ENCODE peak calls at places on chromosome 16, in five cellular contexts. One of them, this sample, is unnamed.

GRCh38 chr16:58046936-58047335 is 21.4 kb downstream of the MMP15 start:
- DNase-seq in HepG2: no peak
- DNase-seq in A549: no peak
- DNase-seq in GM12878: no peak
- DNase-seq in endothelial cell of umbilical vein: no peak
- DNase-seq in this sample: no peak

GRCh38 chr16:78331749-78332148 is 232.3 kb downstream of the WWOX start:
- DNase-seq in HepG2: no peak
- DNase-seq in endothelial cell of umbilical vein: peak
- DNase-seq in GM12878: no peak
- DNase-seq in A549: no peak
- DNase-seq in this sample: no peak

GRCh38 chr16:19165101-19165500 is 2.9 kb upstream of the SYT17 start:
- DNase-seq in HepG2: no peak
- DNase-seq in endothelial cell of umbilical vein: no peak
- DNase-seq in A549: no peak
- DNase-seq in GM12878: no peak
- DNase-seq in this sample: no peak

GRCh38 chr16:50444546-50444945 is 75.8 kb upstream of the BRD7 start:
- DNase-seq in A549: no peak
- DNase-seq in endothelial cell of umbilical vein: no peak
- DNase-seq in HepG2: no peak
- DNase-seq in GM12878: no peak
- DNase-seq in this sample: no peak

GRCh38 chr16:8831450-8832382 is 34.1 kb downstream of the PMM2 start:
- DNase-seq in endothelial cell of umbilical vein: no peak
- DNase-seq in HepG2: no peak
- DNase-seq in GM12878: no peak
- DNase-seq in A549: no peak
- DNase-seq in this sample: no peak

GRCh38 chr16:3734758-3735221 is 17.5 kb upstream of the TRAP1 start:
- DNase-seq in HepG2: no peak
- DNase-seq in A549: no peak
- DNase-seq in GM12878: no peak
- DNase-seq in endothelial cell of umbilical vein: no peak
- DNase-seq in this sample: no peak

GRCh38 chr16:13798211-13798610 is 121.7 kb upstream of the ERCC4 start:
- DNase-seq in A549: no peak
- DNase-seq in HepG2: no peak
- DNase-seq in endothelial cell of umbilical vein: no peak
- DNase-seq in GM12878: no peak
- DNase-seq in this sample: no peak

GRCh38 chr16:15038689-15039088 is 17.2 kb downstream of the NTAN1 start:
- DNase-seq in endothelial cell of umbilical vein: no peak
- DNase-seq in A549: no peak
- DNase-seq in GM12878: no peak
- DNase-seq in HepG2: no peak
- DNase-seq in this sample: no peak

GRCh38 chr16:85718682-85719081 is 29.9 kb upstream of the GINS2 start:
- DNase-seq in HepG2: peak
- DNase-seq in GM12878: no peak
- DNase-seq in endothelial cell of umbilical vein: no peak
- DNase-seq in A549: peak
- DNase-seq in this sample: no peak

GRCh38 chr16:47617732-47618131 is 156.6 kb downstream of the PHKB start:
- DNase-seq in A549: no peak
- DNase-seq in GM12878: no peak
- DNase-seq in endothelial cell of umbilical vein: no peak
- DNase-seq in HepG2: peak
- DNase-seq in this sample: no peak

GRCh38 chr16:71610936-71611871 is 14.8 kb upstream of the MARVELD3 start:
- DNase-seq in HepG2: peak
- DNase-seq in endothelial cell of umbilical vein: peak
- DNase-seq in GM12878: peak
- DNase-seq in A549: peak
- DNase-seq in this sample: peak

GRCh38 chr16:85860413-85861094 is 38.4 kb upstream of the IRF8 start:
- DNase-seq in A549: no peak
- DNase-seq in GM12878: no peak
- DNase-seq in HepG2: no peak
- DNase-seq in endothelial cell of umbilical vein: no peak
- DNase-seq in this sample: peak

GRCh38 chr16:71441348-71441781 is 489 bp downstream of the TLE7 start:
- DNase-seq in HepG2: no peak
- DNase-seq in endothelial cell of umbilical vein: no peak
- DNase-seq in A549: no peak
- DNase-seq in GM12878: no peak
- DNase-seq in this sample: no peak

GRCh38 chr16:74740795-74741304 is 33.8 kb downstream of the FA2H start:
- DNase-seq in A549: peak
- DNase-seq in endothelial cell of umbilical vein: no peak
- DNase-seq in HepG2: no peak
- DNase-seq in GM12878: no peak
- DNase-seq in this sample: peak

GRCh38 chr16:15518412-15519351 is 84.3 kb downstream of the BMERB1 start:
- DNase-seq in HepG2: no peak
- DNase-seq in GM12878: no peak
- DNase-seq in A549: peak
- DNase-seq in endothelial cell of umbilical vein: peak
- DNase-seq in this sample: no peak

GRCh38 chr16:88306411-88306810 is 76.3 kb upstream of the ZNF469 start:
- DNase-seq in GM12878: no peak
- DNase-seq in A549: no peak
- DNase-seq in HepG2: no peak
- DNase-seq in endothelial cell of umbilical vein: no peak
- DNase-seq in this sample: no peak

GRCh38 chr16:82524939-82525338 is 101.8 kb upstream of the CDH13 start:
- DNase-seq in HepG2: peak
- DNase-seq in A549: no peak
- DNase-seq in endothelial cell of umbilical vein: no peak
- DNase-seq in GM12878: no peak
- DNase-seq in this sample: no peak

GRCh38 chr16:67571464-67571863 is 9.1 kb downstream of the CTCF start:
- DNase-seq in HepG2: no peak
- DNase-seq in GM12878: no peak
- DNase-seq in A549: no peak
- DNase-seq in endothelial cell of umbilical vein: no peak
- DNase-seq in this sample: no peak
- H3K4me3 ChIP-seq in HepG2: no peak
- H3K4me3 ChIP-seq in GM12878: no peak
- H3K4me3 ChIP-seq in A549: no peak
- H3K4me3 ChIP-seq in endothelial cell of umbilical vein: no peak
- H3K4me3 ChIP-seq in this sample: no peak

GRCh38 chr16:67672739-67673662 is 6.4 kb downstream of the C16orf86 start:
- DNase-seq in GM12878: no peak
- DNase-seq in HepG2: peak
- DNase-seq in endothelial cell of umbilical vein: peak
- DNase-seq in A549: peak
- DNase-seq in this sample: peak
- TF ChIP-seq CTCF in GM12878: peak
- TF ChIP-seq CTCF in HepG2: peak
- TF ChIP-seq CTCF in endothelial cell of umbilical vein: peak
- TF ChIP-seq CTCF in A549: peak
- TF ChIP-seq CTCF in this sample: peak

GRCh38 chr16:22928882-22929281 is 114.9 kb downstream of the HS3ST2 start:
- DNase-seq in GM12878: no peak
- DNase-seq in A549: no peak
- DNase-seq in endothelial cell of umbilical vein: no peak
- DNase-seq in HepG2: no peak
- DNase-seq in this sample: no peak

GRCh38 chr16:22927306-22927705 is 113.3 kb downstream of the HS3ST2 start:
- DNase-seq in endothelial cell of umbilical vein: no peak
- DNase-seq in HepG2: no peak
- DNase-seq in A549: no peak
- DNase-seq in GM12878: no peak
- DNase-seq in this sample: no peak

GRCh38 chr16:22924492-22924891 is 110.5 kb downstream of the HS3ST2 start:
- DNase-seq in HepG2: no peak
- DNase-seq in GM12878: no peak
- DNase-seq in endothelial cell of umbilical vein: no peak
- DNase-seq in A549: no peak
- DNase-seq in this sample: no peak

GRCh38 chr16:22923491-22923890 is 109.5 kb downstream of the HS3ST2 start:
- DNase-seq in endothelial cell of umbilical vein: no peak
- DNase-seq in HepG2: no peak
- DNase-seq in A549: no peak
- DNase-seq in GM12878: no peak
- DNase-seq in this sample: no peak

DNA sequence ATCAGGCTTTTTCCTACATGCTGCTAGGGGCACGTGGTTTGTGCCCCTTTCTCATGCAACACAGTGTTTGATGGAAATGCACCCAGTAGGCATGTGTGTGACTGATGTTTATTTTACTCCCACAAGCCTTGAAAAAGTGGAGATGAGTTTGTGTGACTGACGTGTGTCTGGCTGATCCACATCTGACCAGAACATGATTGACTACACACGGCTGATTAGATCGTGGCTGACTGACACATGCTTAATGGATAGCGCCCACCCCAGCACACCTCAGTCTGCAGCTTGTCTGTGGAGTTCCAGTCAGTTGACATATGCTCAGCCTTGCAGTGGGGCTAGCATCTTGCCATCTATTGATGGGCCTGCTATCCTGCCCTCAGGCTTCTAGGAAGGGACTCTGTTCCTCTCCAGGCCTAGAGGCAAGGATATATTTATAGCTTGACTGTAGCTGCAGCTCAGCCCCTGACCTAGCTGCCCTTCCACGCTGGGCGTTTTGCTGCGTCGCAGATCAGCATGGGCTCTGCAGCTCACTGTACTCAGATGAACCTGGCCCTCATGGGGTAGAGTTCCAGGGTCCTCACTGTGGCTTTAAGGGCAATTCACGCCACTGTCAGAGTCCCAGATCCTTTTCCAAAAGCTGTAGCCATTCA is 112.3 kb downstream of the HS3ST2 start:
- DNase-seq in HepG2: no peak
- DNase-seq in endothelial cell of umbilical vein: no peak
- DNase-seq in A549: no peak
- DNase-seq in GM12878: no peak
- DNase-seq in this sample: no peak
- TF ChIP-seq MYC in HepG2: no peak
- TF ChIP-seq MYC in endothelial cell of umbilical vein: no peak
- TF ChIP-seq MYC in A549: no peak
- TF ChIP-seq MYC in GM12878: no peak
- TF ChIP-seq MYC in this sample: no peak

DNA sequence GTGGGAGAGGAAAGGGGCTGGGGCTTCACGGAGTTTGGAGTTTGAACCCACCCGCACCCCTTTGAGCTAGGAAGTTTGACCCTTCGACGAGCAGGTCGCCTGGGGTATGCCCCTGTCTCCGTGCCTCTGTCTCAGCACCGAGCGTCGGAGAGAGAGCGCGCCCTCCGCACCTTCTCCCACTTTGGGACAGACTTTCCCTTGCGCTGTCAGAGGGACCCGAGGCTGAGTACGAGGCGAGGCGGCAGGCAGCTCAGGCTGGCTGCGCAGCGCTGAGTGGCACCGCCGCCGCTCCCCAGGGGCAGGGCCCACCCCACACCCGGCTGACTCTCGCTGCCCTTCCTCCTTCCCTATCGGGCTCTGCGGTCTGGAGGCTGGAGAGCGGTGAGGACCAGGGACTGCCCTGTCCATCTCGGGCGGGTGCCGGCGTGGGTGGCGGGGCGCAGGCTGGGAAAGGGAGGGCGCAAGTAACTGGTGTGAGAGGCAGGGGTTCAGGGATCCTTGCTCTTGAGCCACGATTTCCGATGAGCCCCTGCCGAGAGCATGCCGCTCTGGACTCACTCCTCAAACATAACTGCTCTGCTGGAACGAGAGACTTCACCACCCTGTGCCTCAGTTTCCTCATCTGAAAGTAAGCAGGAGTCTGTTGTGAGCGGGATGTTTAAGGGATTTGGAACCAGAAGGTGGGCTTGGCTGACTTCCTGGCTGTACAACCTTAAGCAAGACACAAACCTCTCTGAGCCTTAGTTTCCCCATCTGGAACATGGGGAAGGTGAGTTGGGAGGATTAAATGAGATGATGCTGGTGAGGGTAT is 981 bp downstream of the BEAN1 start:
- DNase-seq in GM12878: no peak
- DNase-seq in HepG2: no peak
- DNase-seq in A549: no peak
- DNase-seq in endothelial cell of umbilical vein: no peak
- DNase-seq in this sample: no peak
- H3K4me3 ChIP-seq in GM12878: no peak
- H3K4me3 ChIP-seq in HepG2: peak
- H3K4me3 ChIP-seq in A549: peak
- H3K4me3 ChIP-seq in endothelial cell of umbilical vein: no peak
- H3K4me3 ChIP-seq in this sample: no peak

GRCh38 chr16:56011808-56012478 is 136.8 kb upstream of the CES5A start:
- DNase-seq in HepG2: no peak
- DNase-seq in endothelial cell of umbilical vein: no peak
- DNase-seq in GM12878: no peak
- DNase-seq in A549: no peak
- DNase-seq in this sample: no peak

DNA sequence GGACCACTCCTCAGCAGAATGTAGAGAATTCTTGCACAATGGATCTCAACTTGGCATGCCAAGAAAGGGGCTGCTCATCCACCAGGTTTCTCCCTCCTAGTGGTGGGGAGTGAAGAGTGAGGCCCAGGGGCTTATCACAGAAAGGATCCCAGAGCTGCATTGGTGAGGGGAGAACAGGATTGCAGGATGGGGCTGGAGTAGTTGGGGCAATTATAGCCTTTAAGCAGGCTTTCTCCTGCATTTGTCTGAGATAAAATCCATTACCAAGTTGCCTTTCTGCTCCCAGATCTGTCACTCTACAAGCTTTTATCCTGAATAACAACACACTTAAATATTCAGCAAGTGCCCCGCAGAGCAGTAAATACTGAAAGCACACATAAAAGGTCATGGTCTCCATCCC is 130.8 kb upstream of the CES5A start:
- DNase-seq in HepG2: no peak
- DNase-seq in A549: no peak
- DNase-seq in GM12878: no peak
- DNase-seq in endothelial cell of umbilical vein: no peak
- DNase-seq in this sample: no peak
- TF ChIP-seq CTCF in HepG2: no peak
- TF ChIP-seq CTCF in A549: no peak
- TF ChIP-seq CTCF in GM12878: no peak
- TF ChIP-seq CTCF in endothelial cell of umbilical vein: no peak
- TF ChIP-seq CTCF in this sample: no peak

DNA sequence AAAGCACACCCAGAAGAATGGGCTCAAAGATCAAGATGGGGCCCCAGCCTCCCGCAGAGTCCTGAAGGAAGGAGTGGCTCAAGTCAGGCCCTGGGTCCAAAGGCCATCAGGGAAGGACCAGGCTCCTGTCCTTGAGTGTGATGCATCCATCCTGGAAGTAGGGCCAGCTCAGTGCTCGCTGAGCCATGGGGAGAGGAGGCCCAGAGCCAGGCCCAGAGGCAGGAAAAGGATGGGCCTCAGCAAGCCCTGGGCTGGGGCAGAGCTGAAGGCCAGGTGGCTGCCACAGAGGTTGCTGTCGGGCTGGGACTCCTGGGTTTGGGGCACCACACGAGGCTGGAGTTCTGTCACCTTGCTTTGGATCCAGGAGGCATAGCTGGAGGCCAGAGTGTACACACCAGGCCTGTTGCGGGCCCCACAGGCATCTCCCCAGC is 3.7 kb downstream of the PRSS8 start:
- DNase-seq in GM12878: no peak
- DNase-seq in endothelial cell of umbilical vein: no peak
- DNase-seq in HepG2: no peak
- DNase-seq in A549: no peak
- DNase-seq in this sample: no peak
- TF ChIP-seq MYC in GM12878: no peak
- TF ChIP-seq MYC in endothelial cell of umbilical vein: no peak
- TF ChIP-seq MYC in HepG2: no peak
- TF ChIP-seq MYC in A549: no peak
- TF ChIP-seq MYC in this sample: no peak